ENCODE peak calls at places on chromosome 10, in five cellular contexts. Q, Y, T, B and N are unnamed samples.

GRCh38 chr10:100192350-100192749 is 6.5 kb upstream of the ERLIN1 start:
- DNase-seq in Q (no peak), Y (no peak), T (no peak), B (no peak), N (no peak)

GRCh38 chr10:31419394-31420063 is 100.5 kb downstream of the ZEB1 start:
- DNase-seq in Q (no peak), Y (peak), T (no peak), B (no peak), N (no peak)

GRCh38 chr10:103822795-103823194 is 32.6 kb downstream of the SH3PXD2A start:
- DNase-seq in Q (no peak), Y (no peak), T (no peak), B (no peak), N (no peak)

GRCh38 chr10:27998178-27998953 is 513 bp downstream of the ODAD2 start:
- DNase-seq in Q (no peak), Y (peak), T (peak), B (no peak), N (no peak)

GRCh38 chr10:17599089-17599488 is 18.1 kb downstream of the HACD1 start:
- DNase-seq in Q (no peak), Y (peak), T (peak), B (no peak), N (peak)

GRCh38 chr10:60282771-60283353 is 106.8 kb downstream of the ANK3 start:
- DNase-seq in Q (peak), Y (peak), T (no peak), B (no peak), N (no peak)

GRCh38 chr10:105952153-105952552 is 1212.4 kb downstream of the SORCS1 start:
- DNase-seq in Q (no peak), Y (peak), T (no peak), B (peak), N (no peak)

GRCh38 chr10:89476150-89476549 is 59.2 kb downstream of the SLC16A12 start:
- DNase-seq in Q (no peak), Y (no peak), T (no peak), B (no peak), N (no peak)

GRCh38 chr10:7826971-7827370 is 8.7 kb downstream of the TAF3 start:
- DNase-seq in Q (no peak), Y (peak), T (no peak), B (no peak), N (no peak)

GRCh38 chr10:70996549-70996948 is 108.2 kb upstream of the PCBD1 start:
- DNase-seq in Q (no peak), Y (no peak), T (no peak), B (no peak), N (no peak)

GRCh38 chr10:411597-411996 is 276.3 kb downstream of the ZMYND11 start:
- DNase-seq in Q (no peak), Y (no peak), T (no peak), B (no peak), N (no peak)

GRCh38 chr10:63084690-63085377 is 48.3 kb upstream of the NRBF2 start:
- DNase-seq in Q (no peak), Y (no peak), T (no peak), B (no peak), N (no peak)

GRCh38 chr10:95196053-95196452 is 2.0 kb downstream of the ACSM6 start:
- DNase-seq in Q (no peak), Y (peak), T (no peak), B (no peak), N (no peak)

GRCh38 chr10:30701471-30702173 is 72.1 kb upstream of the LYZL2 start:
- DNase-seq in Q (no peak), Y (peak), T (peak), B (peak), N (no peak)

GRCh38 chr10:120942806-120943413 is 91.7 kb downstream of the WDR11 start:
- DNase-seq in Q (peak), Y (peak), T (peak), B (peak), N (peak)

GRCh38 chr10:70744617-70745138 is 40.5 kb downstream of the TBATA start:
- DNase-seq in Q (no peak), Y (no peak), T (no peak), B (no peak), N (no peak)

GRCh38 chr10:6563075-6563474 is 17.0 kb downstream of the PRKCQ start:
- DNase-seq in Q (no peak), Y (no peak), T (no peak), B (no peak), N (no peak)

GRCh38 chr10:99368646-99369045 is 39.5 kb downstream of the CNNM1 start:
- DNase-seq in Q (peak), Y (peak), T (no peak), B (no peak), N (no peak)

GRCh38 chr10:2955064-2955463 is 112.3 kb upstream of the PFKP start:
- DNase-seq in Q (no peak), Y (no peak), T (no peak), B (no peak), N (no peak)

GRCh38 chr10:33657154-33657900 is 322.9 kb upstream of the NRP1 start:
- DNase-seq in Q (peak), Y (peak), T (peak), B (no peak), N (no peak)

GRCh38 chr10:92714152-92714836 is 24.5 kb downstream of the HHEX start:
- DNase-seq in Q (no peak), Y (no peak), T (no peak), B (no peak), N (no peak)

GRCh38 chr10:31642296-31642695 is 286.3 kb downstream of the ARHGAP12 start:
- DNase-seq in Q (no peak), Y (no peak), T (no peak), B (no peak), N (no peak)

GRCh38 chr10:55263327-55263726 is 462.3 kb upstream of the PCDH15 start:
- DNase-seq in Q (no peak), Y (no peak), T (no peak), B (no peak), N (no peak)
- TF ChIP-seq MXI1 in Q (no peak), Y (no peak), T (no peak), B (no peak), N (no peak)

DNA sequence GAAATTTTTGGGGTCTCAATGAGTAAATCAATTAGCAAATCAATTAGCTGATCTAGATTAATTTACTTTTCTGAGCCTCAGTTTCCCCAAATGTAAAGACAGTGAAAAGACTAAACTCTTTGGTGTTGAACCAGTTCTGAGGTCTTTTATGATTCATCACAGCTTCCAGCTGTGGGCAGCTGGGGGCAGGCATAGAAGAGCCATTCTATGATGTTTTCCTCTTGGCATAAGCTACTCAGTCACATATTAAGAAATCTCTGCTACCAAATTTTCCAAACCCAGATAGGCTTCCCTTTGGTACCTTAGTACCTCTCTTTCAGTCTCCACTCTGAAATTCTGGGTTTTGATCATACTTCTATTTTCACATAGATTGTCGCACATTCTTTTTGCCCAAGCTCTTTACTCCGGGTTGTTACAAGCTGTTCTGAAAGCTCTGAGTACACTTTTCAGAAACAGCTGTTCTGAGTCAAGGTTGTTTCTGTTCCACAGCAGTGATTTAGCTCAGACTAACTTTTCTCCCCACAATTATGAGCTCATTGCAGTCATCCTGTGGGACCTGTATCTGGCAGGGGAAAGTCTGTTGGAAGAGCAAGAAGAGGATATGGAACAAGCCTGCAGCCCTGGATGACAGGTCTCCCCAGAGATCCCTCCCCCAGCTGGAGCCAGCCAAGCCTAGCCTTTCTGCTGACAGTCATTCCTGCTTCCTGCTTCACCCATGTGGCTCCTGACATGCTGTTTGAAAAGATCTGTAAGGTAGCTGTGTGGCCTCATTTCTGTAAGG is 599.6 kb upstream of the GHITM start:
- DNase-seq in Q (no peak), Y (no peak), T (no peak), B (peak), N (no peak)
- TF ChIP-seq MXI1 in Q (no peak), Y (no peak), T (no peak), B (no peak), N (no peak)

GRCh38 chr10:12351447-12351846 is 2.1 kb downstream of the CAMK1D start:
- DNase-seq in Q (no peak), Y (no peak), T (no peak), B (no peak), N (no peak)
- TF ChIP-seq MXI1 in Q (no peak), Y (no peak), T (no peak), B (no peak), N (no peak)

DNA sequence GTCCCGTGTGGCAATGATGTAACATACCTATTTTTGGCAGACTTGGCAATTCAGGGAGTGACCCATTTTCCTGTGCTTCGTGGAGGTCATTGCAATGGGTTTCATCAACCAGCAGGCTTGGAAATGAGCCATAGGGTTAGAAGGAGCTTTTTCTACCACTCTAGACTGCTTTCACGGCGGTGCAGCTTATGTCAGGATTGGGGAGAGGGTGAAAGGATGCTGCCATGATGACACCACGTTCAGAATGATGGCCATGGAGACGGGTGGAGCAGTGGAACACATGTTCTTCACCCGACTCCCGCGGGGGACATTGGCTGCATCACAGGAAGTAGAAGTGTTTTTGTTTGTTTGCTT is 220.2 kb downstream of the EMX2 start:
- DNase-seq in Q (no peak), Y (no peak), T (no peak), B (no peak), N (no peak)
- TF ChIP-seq MXI1 in Q (no peak), Y (no peak), T (no peak), B (no peak), N (no peak)

GRCh38 chr10:112711366-112711765 is 238.7 kb upstream of the TCF7L2 start:
- DNase-seq in Q (no peak), Y (peak), T (no peak), B (no peak), N (no peak)
- TF ChIP-seq MXI1 in Q (no peak), Y (no peak), T (no peak), B (no peak), N (no peak)

GRCh38 chr10:15196335-15196834 is 27.9 kb upstream of the NMT2 start:
- DNase-seq in Q (no peak), Y (no peak), T (no peak), B (no peak), N (no peak)
- TF ChIP-seq MXI1 in Q (no peak), Y (no peak), T (no peak), B (no peak), N (no peak)

GRCh38 chr10:110310741-110311140 is 6.0 kb upstream of the SMNDC1 start:
- DNase-seq in Q (no peak), Y (no peak), T (no peak), B (no peak), N (no peak)

GRCh38 chr10:110307805-110308204 is 3.1 kb upstream of the SMNDC1 start:
- DNase-seq in Q (no peak), Y (no peak), T (no peak), B (no peak), N (no peak)

GRCh38 chr10:110313674-110314073 is 9.0 kb upstream of the SMNDC1 start:
- DNase-seq in Q (no peak), Y (no peak), T (no peak), B (no peak), N (no peak)

GRCh38 chr10:110311357-110311949 is 6.7 kb upstream of the SMNDC1 start:
- DNase-seq in Q (peak), Y (peak), T (peak), B (peak), N (peak)

DNA sequence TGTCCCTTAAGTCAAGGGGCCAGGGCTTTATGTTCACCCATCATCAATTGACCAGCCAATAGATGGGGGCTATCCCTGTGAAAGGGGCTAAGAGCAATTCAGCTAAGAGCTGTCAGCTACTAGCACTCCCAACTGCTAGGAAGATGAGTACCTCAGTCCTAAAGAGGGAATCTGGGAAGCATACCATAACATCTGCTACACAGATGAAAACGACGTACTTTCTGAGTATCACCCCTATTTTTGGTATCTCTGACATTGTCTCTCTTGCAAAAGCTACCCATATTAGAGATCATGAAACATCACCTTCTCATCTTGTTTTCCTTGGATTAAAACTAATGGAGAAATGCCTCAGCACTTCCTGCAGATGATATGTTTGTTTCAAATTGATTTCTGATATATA is 7.5 kb upstream of the SMNDC1 start:
- DNase-seq in Q (no peak), Y (no peak), T (no peak), B (no peak), N (no peak)
- TF ChIP-seq MXI1 in Q (no peak), Y (no peak), T (no peak), B (no peak), N (no peak)

GRCh38 chr10:132497083-132497680 is 40.4 kb upstream of the INPP5A start:
- DNase-seq in Q (no peak), Y (no peak), T (no peak), B (no peak), N (no peak)
- TF ChIP-seq MXI1 in Q (no peak), Y (no peak), T (no peak), B (no peak), N (no peak)

GRCh38 chr10:72303424-72304128 is 29.9 kb downstream of the DDIT4 start:
- DNase-seq in Q (no peak), Y (no peak), T (no peak), B (no peak), N (no peak)
- TF ChIP-seq MXI1 in Q (no peak), Y (no peak), T (no peak), B (no peak), N (no peak)

DNA sequence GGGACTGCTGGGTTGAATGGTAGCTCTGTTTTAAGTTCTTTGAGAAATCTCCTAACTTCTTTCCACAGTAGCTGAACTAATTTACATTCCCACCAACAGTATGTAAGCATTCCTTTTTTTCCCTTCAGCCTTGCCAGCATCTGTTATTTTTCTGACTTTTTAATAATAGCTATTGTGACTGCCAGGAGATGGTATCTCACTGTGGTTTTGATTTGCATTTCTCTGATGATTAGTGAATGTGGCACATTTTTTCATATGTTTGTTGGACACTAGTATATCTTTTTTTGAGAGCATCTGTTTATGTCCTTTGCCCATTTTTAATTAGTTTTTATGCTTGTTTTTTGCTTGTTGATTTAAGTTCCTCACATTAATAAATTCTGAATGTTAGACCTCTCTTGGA is 990.8 kb downstream of the GATA3 start:
- DNase-seq in Q (no peak), Y (no peak), T (no peak), B (no peak), N (no peak)
- TF ChIP-seq MXI1 in Q (no peak), Y (no peak), T (no peak), B (no peak), N (no peak)